ENCODE peak calls at places on chromosome 17, in six cellular contexts. T is AG08396; M is stimulated activated naive B cell treated with anti-CD40 and anti-IgM and Interleukin-4, amounts not matched to agents 10 μg/mL and 1 μg/mL and 100 μg/mL, for 72 hours; B is stimulated activated CD8-positive, alpha-beta memory T cell treated with anti-CD3 and anti-CD28 coated beads, Interleukin-4, amount 100 ng/mL, for 1 hour; E is NCI-H1092 treated with DMSO at 0.1 percent for 48 hours; C is stimulated activated CD4-positive, alpha-beta T cell treated with anti-CD3 and anti-CD28 coated beads, TNF-alpha, amount 100 ng/mL, for 4 hours. G is an unnamed sample.

GRCh38 chr17:18262641-18263040 is 2.2 kb downstream of the MIEF2 start:
- DNase-seq in T (no peak), M (no peak), B (no peak), E (no peak), C (no peak), G (peak)

GRCh38 chr17:27949304-27949703 is 56.1 kb upstream of the LYRM9 start:
- DNase-seq in T (no peak), M (no peak), B (no peak), E (no peak), C (no peak), G (peak)

GRCh38 chr17:40536731-40537171 is 28.5 kb downstream of the CCR7 start:
- DNase-seq in T (no peak), M (no peak), B (no peak), E (no peak), C (no peak), G (no peak)

GRCh38 chr17:57114085-57114673 is 29.1 kb downstream of the AKAP1 start:
- DNase-seq in T (peak), M (peak), B (peak), E (peak), C (peak), G (peak)

GRCh38 chr17:75571197-75571884 is 16.3 kb upstream of the MYO15B start:
- DNase-seq in T (no peak), M (peak), B (no peak), E (no peak), C (no peak), G (no peak)

GRCh38 chr17:14737984-14738651 is 437.2 kb downstream of the HS3ST3B1 start:
- DNase-seq in T (peak), M (no peak), B (no peak), E (no peak), C (no peak), G (peak)

GRCh38 chr17:73311781-73312641 is at the start of gene CDC42EP4:
- DNase-seq in T (peak), M (peak), B (peak), E (peak), C (peak), G (peak)

GRCh38 chr17:731943-732787 is at the start of gene TLCD3A:
- DNase-seq in T (peak), M (peak), B (no peak), E (peak), C (peak), G (peak)

GRCh38 chr17:15398291-15398690 is 56.9 kb upstream of the TEKT3 start:
- DNase-seq in T (no peak), M (no peak), B (no peak), E (peak), C (no peak), G (no peak)

GRCh38 chr17:76867578-76868175 is 527 bp upstream of the MGAT5B start:
- DNase-seq in T (no peak), M (no peak), B (no peak), E (no peak), C (no peak), G (peak)

GRCh38 chr17:50763716-50764450 is 3.4 kb downstream of the ANKRD40CL start:
- DNase-seq in T (no peak), M (no peak), B (no peak), E (no peak), C (no peak), G (no peak)

GRCh38 chr17:30093463-30094147 is 23.0 kb upstream of the NSRP1 start:
- DNase-seq in T (peak), M (peak), B (no peak), E (peak), C (no peak), G (peak)